ENCODE peak calls at places on chromosomes 7 and 10, in eight cellular contexts. P is lower lobe of right lung, V is sigmoid colon, W is heart right ventricle, D is body of pancreas, M is pancreas, L is hepatocyte, Y is HepG2. C is an unnamed sample. For H3K9me3, the result is how much of the 10 kb centered on the place peaks cover.

GRCh38 chr7:2157473-2158279 is 75.1 kb downstream of the MAD1L1 start:
- DNase-seq in P (peak), V (peak), L (peak), M (no peak), W (no peak), D (peak), Y (no peak), C (peak)

GRCh38 chr7:1739593-1739992 is 69.5 kb downstream of the ELFN1 start:
- DNase-seq in P (no peak), Y (no peak), L (no peak), V (no peak), D (no peak), M (no peak), W (no peak), C (no peak)

GRCh38 chr10:43128958-43129706 is 9.1 kb upstream of the CSGALNACT2 start:
- DNase-seq in M (peak), L (peak), D (no peak), P (no peak), Y (no peak), V (no peak), W (no peak), C (no peak)

GRCh38 chr7:64630496-64630895 is 35.4 kb upstream of the ZNF107 start:
- DNase-seq in P (no peak), V (no peak), W (no peak), D (peak), M (no peak), Y (peak), L (no peak), C (no peak)

GRCh38 chr10:6416892-6417512 is 163.1 kb downstream of the PRKCQ start:
- DNase-seq in M (no peak), P (no peak), L (peak), V (no peak), Y (peak), D (no peak), W (no peak), C (no peak)

GRCh38 chr10:93334901-93335312 is 147.2 kb downstream of the MYOF start:
- DNase-seq in W (no peak), Y (no peak), V (no peak), D (no peak), M (no peak), L (peak), P (no peak), C (no peak)

GRCh38 chr10:6838118-6838517 is 258.0 kb upstream of the PRKCQ start:
- DNase-seq in V (no peak), Y (peak), W (no peak), P (no peak), M (no peak), L (no peak), D (no peak), C (no peak)

GRCh38 chr7:17298840-17299476 is 506 bp downstream of the AHR start:
- DNase-seq in V (peak), L (peak), M (peak), D (peak), Y (no peak), W (peak), P (peak), C (peak)

GRCh38 chr10:843703-844102 is 87.8 kb downstream of the LARP4B start:
- DNase-seq in V (no peak), L (no peak), D (no peak), P (no peak), W (no peak), Y (no peak), M (no peak), C (no peak)

GRCh38 chr7:25809441-25809840 is 342.6 kb upstream of the NFE2L3 start:
- DNase-seq in Y (no peak), L (no peak), P (no peak), V (no peak), W (no peak), M (no peak), D (no peak), C (no peak)

GRCh38 chr10:127402596-127403409 is 146.3 kb upstream of the NPS start:
- DNase-seq in P (no peak), W (no peak), D (no peak), M (no peak), L (no peak), V (no peak), Y (no peak), C (no peak)

GRCh38 chr10:69500864-69501468 is 49.7 kb downstream of the TSPAN15 start:
- DNase-seq in D (no peak), L (no peak), P (no peak), W (no peak), V (peak), M (no peak), Y (no peak), C (no peak)

DNA sequence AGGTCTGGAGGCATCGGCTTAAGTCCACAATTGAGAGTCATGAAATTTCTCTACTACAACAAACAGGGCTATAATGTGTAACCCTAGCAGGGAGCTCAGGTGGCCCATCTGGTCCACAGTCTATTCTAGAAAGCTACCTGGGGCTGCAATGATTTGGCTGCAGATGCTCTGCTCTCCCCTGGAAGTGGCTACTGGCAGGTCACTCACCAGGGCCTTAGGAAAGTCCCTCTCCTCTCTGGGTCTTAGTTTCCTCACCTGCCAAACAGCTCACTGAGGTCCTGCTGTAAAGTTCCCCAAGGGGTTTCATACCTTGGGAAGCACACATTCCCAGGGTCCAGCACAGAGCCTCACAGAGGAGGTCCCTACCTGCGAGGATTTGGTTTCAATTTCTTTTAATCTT is 2.5 kb downstream of the IGFBP3 start:
- DNase-seq in D (no peak), W (no peak), V (no peak), Y (no peak), M (no peak), P (no peak), L (no peak), C (no peak)
- H3K4me3 ChIP-seq in D (no peak), W (no peak), V (no peak), Y (no peak), M (no peak), P (no peak), L (peak), C (peak)

DNA sequence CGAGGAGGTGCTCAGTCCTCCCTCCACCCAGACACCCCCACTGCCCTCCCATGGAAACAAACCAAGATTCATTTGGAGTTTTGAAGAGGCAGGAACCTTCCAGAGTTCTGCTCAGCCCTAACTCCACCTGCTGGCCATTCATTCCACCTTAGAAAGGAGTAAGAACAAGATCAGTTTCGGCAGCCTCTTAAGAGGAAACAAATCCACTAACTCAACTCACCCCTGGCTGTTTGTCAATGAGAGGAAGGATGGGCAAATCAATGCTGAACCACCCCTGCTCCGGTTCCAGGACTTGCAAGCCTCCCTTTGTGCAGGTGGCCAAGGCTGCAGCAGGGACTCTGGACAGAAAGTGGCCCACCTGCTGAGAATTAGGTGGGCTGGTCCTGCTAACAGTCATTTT is 26.2 kb downstream of the CCDC3 start:
- DNase-seq in D (no peak), P (no peak), V (no peak), W (no peak), Y (no peak), L (peak), M (no peak), C (no peak)
- H3K9me3 ChIP-seq in D (under half), P (under half), V (under half), W (under half), Y (under half), L (under half), M (under half), C (under half)

DNA sequence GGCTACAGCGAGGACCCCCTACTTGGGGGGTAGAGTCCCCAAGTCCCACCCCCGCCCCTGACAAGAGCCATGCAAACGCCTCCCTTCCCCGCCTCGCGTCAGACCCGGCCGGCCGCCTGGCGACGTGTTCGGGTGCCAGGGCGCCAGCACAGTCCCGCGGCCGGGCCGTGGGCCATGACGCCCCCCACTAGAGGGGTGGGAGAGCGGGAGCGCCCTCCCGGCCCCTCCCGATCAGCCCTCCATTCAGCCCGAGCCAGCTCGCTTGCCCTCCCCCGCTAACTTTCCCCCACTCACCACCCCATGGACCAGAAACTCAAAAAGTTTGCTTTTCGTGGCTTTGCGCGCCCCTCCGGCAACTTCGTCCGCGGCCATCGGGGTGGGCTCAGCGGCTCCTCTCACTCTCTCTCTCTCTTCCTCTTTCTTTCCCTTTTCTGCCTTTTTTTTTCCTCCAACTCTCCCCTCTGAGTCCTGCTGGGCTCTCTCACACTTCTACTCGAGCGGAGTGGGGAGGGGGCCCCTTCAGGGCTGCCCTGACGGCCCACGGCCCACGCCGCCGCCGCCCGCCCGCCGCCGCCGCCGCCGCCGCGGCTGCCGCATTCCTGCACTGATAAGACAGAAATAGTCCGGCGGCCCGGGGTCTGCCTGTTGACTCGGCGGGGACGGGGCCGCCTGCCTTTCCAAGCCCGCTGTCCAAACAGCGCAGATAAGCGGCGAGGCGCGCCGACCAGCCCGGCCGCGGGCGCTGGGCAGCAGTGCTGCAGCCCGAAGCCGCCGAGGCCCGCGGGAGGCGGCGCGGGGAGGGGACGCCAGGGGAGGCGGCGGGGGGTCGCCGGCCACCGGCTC is at the start of gene SMARCD3:
- DNase-seq in V (peak), L (peak), M (peak), Y (peak), W (peak), D (peak), P (peak), C (peak)
- H3K4me3 ChIP-seq in V (peak), L (peak), M (peak), Y (peak), W (peak), D (peak), P (peak), C (peak)

DNA sequence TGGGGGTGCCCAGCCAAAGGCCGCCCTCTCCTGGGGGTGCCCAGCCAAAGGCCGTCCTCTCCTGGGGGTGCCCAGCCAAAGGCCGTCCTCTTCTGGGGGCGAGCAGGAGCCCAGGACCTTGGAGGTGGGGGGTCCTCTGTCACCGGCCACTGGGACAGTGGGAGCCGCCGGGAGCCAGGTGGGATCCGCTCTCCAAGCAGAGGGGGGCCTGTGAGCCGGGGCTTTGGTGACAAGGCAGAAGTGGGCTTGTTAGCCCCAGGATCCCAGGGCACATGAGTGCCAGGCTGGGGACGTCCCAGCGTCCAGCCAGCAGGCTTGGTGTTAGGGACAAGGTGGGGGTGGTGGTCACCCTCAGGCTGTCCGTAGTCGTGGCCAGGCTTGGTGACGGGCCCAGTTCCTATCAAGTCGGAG is 29.4 kb upstream of the UTF1 start:
- DNase-seq in D (no peak), L (no peak), V (no peak), W (peak), M (no peak), P (no peak), Y (no peak), C (no peak)
- H3K9me3 ChIP-seq in D (under half), L (under half), V (under half), W (under half), M (under half), P (under half), Y (under half), C (under half)

GRCh38 chr7:84263106-84263505 is 68.5 kb upstream of the SEMA3A start:
- DNase-seq in L (no peak), M (no peak), D (no peak), W (no peak), V (no peak), P (no peak), Y (no peak), C (no peak)
- H3K4me3 ChIP-seq in L (no peak), M (no peak), D (no peak), W (no peak), V (no peak), P (no peak), Y (no peak), C (no peak)

C was measured in tibial artery.